ENCODE peak calls at places on chromosomes 7 and 10, in six cellular contexts. T, G, K, F, L and W are unnamed samples.

GRCh38 chr7:105691029-105691691 is 109.9 kb upstream of the EFCAB10 start:
- DNase-seq in T (no peak), G (no peak), K (no peak), F (no peak), L (peak), W (no peak)

GRCh38 chr10:32110790-32111189 is 54.6 kb upstream of the KIF5B start:
- DNase-seq in T (no peak), G (no peak), K (no peak), F (no peak), L (no peak), W (no peak)

GRCh38 chr7:157628456-157628855 is 291.7 kb downstream of the DNAJB6 start:
- DNase-seq in T (no peak), G (no peak), K (no peak), F (no peak), L (no peak), W (no peak)

GRCh38 chr10:115029452-115030375 is 63.5 kb upstream of the ATRNL1 start:
- DNase-seq in T (no peak), G (no peak), K (no peak), F (no peak), L (no peak), W (no peak)

GRCh38 chr10:43037440-43037839 is 39.4 kb upstream of the RET start:
- DNase-seq in T (no peak), G (no peak), K (no peak), F (no peak), L (no peak), W (no peak)

GRCh38 chr10:82942572-82943091 is 1067.6 kb downstream of the NRG3 start:
- DNase-seq in T (peak), G (no peak), K (no peak), F (no peak), L (peak), W (no peak)

GRCh38 chr7:100430450-100431285 is 1.0 kb downstream of the MEPCE start:
- DNase-seq in T (no peak), G (no peak), K (no peak), F (no peak), L (peak), W (peak)

GRCh38 chr7:98212532-98213041 is 1.3 kb downstream of the BHLHA15 start:
- DNase-seq in T (no peak), G (no peak), K (no peak), F (no peak), L (no peak), W (no peak)

GRCh38 chr7:149850716-149851115 is 12.5 kb downstream of the ZNF862 start:
- DNase-seq in T (no peak), G (no peak), K (no peak), F (no peak), L (no peak), W (no peak)

GRCh38 chr7:79319369-79319768 is 134.1 kb downstream of the MAGI2 start:
- DNase-seq in T (no peak), G (no peak), K (no peak), F (no peak), L (no peak), W (no peak)

GRCh38 chr7:34747842-34748241 is 89.8 kb downstream of the NPSR1 start:
- DNase-seq in T (no peak), G (peak), K (no peak), F (no peak), L (peak), W (no peak)

GRCh38 chr10:69567920-69568319 is 5.3 kb downstream of the NEUROG3 start:
- DNase-seq in T (peak), G (peak), K (no peak), F (peak), L (peak), W (peak)

GRCh38 chr10:133458021-133458709 is 4.4 kb downstream of the SCART1 start:
- DNase-seq in T (no peak), G (no peak), K (no peak), F (no peak), L (no peak), W (no peak)

GRCh38 chr10:20059084-20059835 is 243.0 kb downstream of the PLXDC2 start:
- DNase-seq in T (no peak), G (no peak), K (no peak), F (no peak), L (peak), W (no peak)

GRCh38 chr7:116574025-116574822 is 49.4 kb downstream of the CAV1 start:
- DNase-seq in T (no peak), G (no peak), K (no peak), F (no peak), L (no peak), W (no peak)

GRCh38 chr10:12181065-12181775 is 14.5 kb downstream of the NUDT5 start:
- DNase-seq in T (no peak), G (no peak), K (no peak), F (no peak), L (peak), W (no peak)

GRCh38 chr7:151013728-151014497 is 10.4 kb downstream of the ATG9B start:
- DNase-seq in T (peak), G (no peak), K (peak), F (no peak), L (peak), W (peak)

GRCh38 chr10:94315975-94316464 is 46.7 kb downstream of the NOC3L start:
- DNase-seq in T (no peak), G (no peak), K (no peak), F (no peak), L (peak), W (no peak)